ENCODE peak calls at places on chromosomes 5 and 9, in four cellular contexts. F, O, C and G are unnamed samples.

GRCh38 chr5:93191016-93191415 is 390.0 kb downstream of the NR2F1-AS1 start:
- DNase-seq in O (no peak), F (no peak), C (no peak), G (no peak)

GRCh38 chr5:147017621-147018020 is 139.1 kb upstream of the PPP2R2B start:
- DNase-seq in C (no peak), F (no peak), O (no peak), G (no peak)

GRCh38 chr9:104820336-104820735 is 56.4 kb downstream of the NIPSNAP3B start:
- DNase-seq in O (no peak), F (no peak), C (no peak), G (no peak)

GRCh38 chr9:136225366-136225747 is 20.3 kb downstream of the QSOX2 start:
- DNase-seq in F (no peak), C (no peak), O (no peak), G (no peak)

GRCh38 chr5:139881145-139881733 is 85.6 kb downstream of the PSD2 start:
- DNase-seq in O (no peak), C (no peak), F (no peak), G (no peak)

GRCh38 chr5:39231705-39232525 is 12.6 kb upstream of the FYB1 start:
- DNase-seq in O (no peak), F (peak; percentile 5), C (peak; percentile 36), G (peak; percentile 53)

GRCh38 chr5:77486344-77486962 is 5.7 kb downstream of the WDR41 start:
- DNase-seq in C (no peak), O (no peak), F (no peak), G (no peak)

GRCh38 chr5:141567513-141568117 is 51.2 kb downstream of the DIAPH1 start:
- DNase-seq in C (no peak), F (no peak), O (no peak), G (no peak)

GRCh38 chr5:7080501-7080900 is 315.4 kb upstream of the ADCY2 start:
- DNase-seq in F (no peak), O (no peak), C (no peak), G (no peak)

GRCh38 chr5:130720355-130720754 is 444.7 kb downstream of the HINT1 start:
- DNase-seq in F (peak; percentile 5), O (no peak), C (no peak), G (peak; percentile 59)

GRCh38 chr9:7760014-7760415 is 39.6 kb downstream of the DMAC1 start:
- DNase-seq in C (no peak), F (peak; percentile 24), O (no peak), G (no peak)

GRCh38 chr5:149728303-149728702 is 1.8 kb upstream of the PPARGC1B start:
- DNase-seq in F (no peak), O (no peak), C (no peak), G (no peak)

GRCh38 chr5:143061161-143061945 is 291.2 kb downstream of the ARHGAP26 start:
- DNase-seq in O (no peak), C (no peak), F (peak; percentile 91), G (peak; percentile 96)

GRCh38 chr9:93674580-93675335 is 98.4 kb downstream of the PHF2 start:
- DNase-seq in C (no peak), O (no peak), F (no peak), G (no peak)

GRCh38 chr9:106962615-106963363 is 99.8 kb downstream of the ZNF462 start:
- DNase-seq in O (no peak), C (no peak), F (no peak), G (no peak)

GRCh38 chr5:19920761-19921160 is 67.2 kb downstream of the CDH18 start:
- DNase-seq in C (no peak), O (no peak), F (no peak), G (peak; percentile 31)

GRCh38 chr5:122258241-122258640 is 53.8 kb upstream of the SNCAIP start:
- DNase-seq in O (no peak), C (no peak), F (no peak), G (no peak)

GRCh38 chr5:32190094-32190493 is 16.0 kb upstream of the GOLPH3 start:
- DNase-seq in C (no peak), F (peak; percentile 98), O (no peak), G (no peak)

GRCh38 chr9:21316860-21317259 is 11.7 kb upstream of the IFNA5 start:
- DNase-seq in O (no peak), F (no peak), C (no peak), G (no peak)

GRCh38 chr9:123999668-124000067 is 11.9 kb upstream of the LHX2 start:
- DNase-seq in C (no peak), F (no peak), O (no peak), G (no peak)

GRCh38 chr5:1515311-1515920 is 8.3 kb downstream of the LPCAT1 start:
- DNase-seq in F (no peak), O (no peak), C (no peak), G (no peak)

GRCh38 chr5:112554089-112554977 is 135.3 kb upstream of the EPB41L4A start:
- DNase-seq in C (no peak), F (peak; percentile 56), O (no peak), G (no peak)

GRCh38 chr9:26170224-26170623 is 492.0 kb upstream of the TUSC1 start:
- DNase-seq in F (peak; percentile 85), C (no peak), O (no peak), G (no peak)

GRCh38 chr9:34190996-34191892 is 12.4 kb downstream of the UBAP1 start:
- DNase-seq in F (peak; percentile 36), C (no peak), O (peak; percentile 74), G (peak; percentile 55)

GRCh38 chr5:157506981-157507780 is 47.2 kb downstream of the NIPAL4 start:
- DNase-seq in C (no peak), O (no peak), F (no peak), G (no peak)

GRCh38 chr9:129887210-129888084 is 52.2 kb downstream of the USP20 start:
- DNase-seq in F (peak; percentile 37), O (no peak), C (peak; percentile 72), G (peak; percentile 64)

GRCh38 chr9:92774274-92774673 is 9.6 kb upstream of the BICD2 start:
- DNase-seq in O (no peak), F (peak; percentile 98), C (no peak), G (peak; percentile 90)

GRCh38 chr5:137960141-137960540 is 70.9 kb downstream of the PKD2L2 start:
- DNase-seq in O (no peak), F (no peak), C (no peak), G (no peak)

GRCh38 chr9:136160321-136160938 is 41.8 kb upstream of the TMEM250 start:
- DNase-seq in F (no peak), O (peak; percentile 90), C (no peak), G (no peak)

GRCh38 chr9:124214116-124214515 is 43.6 kb upstream of the NEK6 start:
- DNase-seq in F (no peak), C (no peak), O (no peak), G (no peak)

GRCh38 chr5:56088967-56089829 is 94.4 kb upstream of the IL6ST start:
- DNase-seq in O (no peak), F (peak; percentile 87), C (no peak), G (peak; percentile 91)

GRCh38 chr5:106392766-106393165 is 1278.0 kb downstream of the EFNA5 start:
- DNase-seq in C (no peak), F (no peak), O (no peak), G (no peak)

GRCh38 chr5:65101706-65102105 is 333.0 kb downstream of the CWC27 start:
- DNase-seq in F (no peak), C (no peak), O (no peak), G (peak; percentile 75)

GRCh38 chr5:76785493-76785892 is 33.3 kb upstream of the F2RL1 start:
- DNase-seq in C (no peak), F (no peak), O (no peak), G (no peak)

GRCh38 chr9:120261419-120261818 is 318.5 kb downstream of the CDK5RAP2 start:
- DNase-seq in O (no peak), C (no peak), F (no peak), G (no peak)

GRCh38 chr5:151068571-151069197 is 12.2 kb downstream of the TNIP1 start:
- DNase-seq in C (no peak), O (no peak), F (peak; percentile 38), G (no peak)

GRCh38 chr5:7391215-7391614 is 4.7 kb upstream of the ADCY2 start:
- DNase-seq in O (no peak), F (no peak), C (no peak), G (no peak)

GRCh38 chr5:91154338-91154737 is 228.8 kb downstream of the ARRDC3 start:
- DNase-seq in O (no peak), F (no peak), C (no peak), G (no peak)